ENCODE peak calls at places on chromosomes 6 and 20, in six cellular contexts. One of them, this sample, is unnamed.

GRCh38 chr6:126803769-126804168 is 314.7 kb upstream of the RSPO3 start:
- DNase-seq in coronary artery: no peak
- DNase-seq in neural crest cell: no peak
- DNase-seq in tibial artery: no peak
- DNase-seq in AG09309: no peak
- DNase-seq in IMR-90: no peak
- DNase-seq in this sample: no peak

GRCh38 chr6:3157151-3157933 is at the start of gene TUBB2A:
- DNase-seq in coronary artery: peak; percentile 88
- DNase-seq in neural crest cell: peak; percentile 73
- DNase-seq in tibial artery: peak; percentile 71
- DNase-seq in AG09309: no peak
- DNase-seq in IMR-90: peak; percentile 78
- DNase-seq in this sample: peak; percentile 91

GRCh38 chr20:47432251-47433210 is 69.2 kb upstream of the NCOA3 start:
- DNase-seq in coronary artery: no peak
- DNase-seq in neural crest cell: no peak
- DNase-seq in tibial artery: no peak
- DNase-seq in AG09309: no peak
- DNase-seq in IMR-90: peak; percentile 19
- DNase-seq in this sample: no peak

GRCh38 chr6:31829633-31830492 is 2.3 kb downstream of the HSPA1B start:
- DNase-seq in coronary artery: no peak
- DNase-seq in neural crest cell: no peak
- DNase-seq in tibial artery: no peak
- DNase-seq in AG09309: no peak
- DNase-seq in IMR-90: peak; percentile 56
- DNase-seq in this sample: no peak

GRCh38 chr6:15148356-15149058 is 97.4 kb upstream of the JARID2 start:
- DNase-seq in coronary artery: no peak
- DNase-seq in neural crest cell: no peak
- DNase-seq in tibial artery: no peak
- DNase-seq in AG09309: peak; percentile 43
- DNase-seq in IMR-90: peak; percentile 90
- DNase-seq in this sample: peak; percentile 38

GRCh38 chr20:43022568-43022967 is 167.1 kb downstream of the PTPRT start:
- DNase-seq in coronary artery: peak; percentile 14
- DNase-seq in neural crest cell: no peak
- DNase-seq in tibial artery: no peak
- DNase-seq in AG09309: no peak
- DNase-seq in IMR-90: no peak
- DNase-seq in this sample: no peak

GRCh38 chr6:144882425-144882824 is 597.3 kb downstream of the UTRN start:
- DNase-seq in coronary artery: no peak
- DNase-seq in neural crest cell: no peak
- DNase-seq in tibial artery: no peak
- DNase-seq in AG09309: no peak
- DNase-seq in IMR-90: no peak
- DNase-seq in this sample: no peak

GRCh38 chr20:62426678-62427077 is 661 bp downstream of the RBBP8NL start:
- DNase-seq in coronary artery: no peak
- DNase-seq in neural crest cell: no peak
- DNase-seq in tibial artery: no peak
- DNase-seq in AG09309: no peak
- DNase-seq in IMR-90: no peak
- DNase-seq in this sample: no peak

GRCh38 chr20:32449890-32450401 is 91.8 kb downstream of the ASXL1 start:
- DNase-seq in coronary artery: no peak
- DNase-seq in neural crest cell: no peak
- DNase-seq in tibial artery: no peak
- DNase-seq in AG09309: no peak
- DNase-seq in IMR-90: no peak
- DNase-seq in this sample: no peak

GRCh38 chr6:36130672-36131516 is 581 bp downstream of the MAPK13 start:
- DNase-seq in coronary artery: no peak
- DNase-seq in neural crest cell: no peak
- DNase-seq in tibial artery: peak; percentile 21
- DNase-seq in AG09309: no peak
- DNase-seq in IMR-90: no peak
- DNase-seq in this sample: no peak

GRCh38 chr6:3423439-3424184 is 33.2 kb downstream of the SLC22A23 start:
- DNase-seq in coronary artery: no peak
- DNase-seq in neural crest cell: no peak
- DNase-seq in tibial artery: no peak
- DNase-seq in AG09309: no peak
- DNase-seq in IMR-90: no peak
- DNase-seq in this sample: no peak

GRCh38 chr6:88972504-88973423 is 9.3 kb upstream of the RNGTT start:
- DNase-seq in coronary artery: no peak
- DNase-seq in neural crest cell: no peak
- DNase-seq in tibial artery: no peak
- DNase-seq in AG09309: no peak
- DNase-seq in IMR-90: no peak
- DNase-seq in this sample: no peak

GRCh38 chr6:2818593-2818992 is 23.1 kb downstream of the SERPINB1 start:
- DNase-seq in coronary artery: no peak
- DNase-seq in neural crest cell: no peak
- DNase-seq in tibial artery: no peak
- DNase-seq in AG09309: no peak
- DNase-seq in IMR-90: peak; percentile 66
- DNase-seq in this sample: no peak

GRCh38 chr6:131197716-131198115 is 62.4 kb downstream of the AKAP7 start:
- DNase-seq in coronary artery: no peak
- DNase-seq in neural crest cell: no peak
- DNase-seq in tibial artery: no peak
- DNase-seq in AG09309: no peak
- DNase-seq in IMR-90: no peak
- DNase-seq in this sample: no peak

GRCh38 chr6:32692019-32692418 is 25.6 kb upstream of the HLA-DQB1 start:
- DNase-seq in coronary artery: no peak
- DNase-seq in neural crest cell: no peak
- DNase-seq in tibial artery: peak; percentile 30
- DNase-seq in AG09309: no peak
- DNase-seq in IMR-90: no peak
- DNase-seq in this sample: peak; percentile 15

GRCh38 chr6:112571886-112572285 is 224.8 kb downstream of the RFPL4B start:
- DNase-seq in coronary artery: no peak
- DNase-seq in neural crest cell: no peak
- DNase-seq in tibial artery: no peak
- DNase-seq in AG09309: no peak
- DNase-seq in IMR-90: peak; percentile 84
- DNase-seq in this sample: no peak

GRCh38 chr6:332671-333070 is 40.4 kb downstream of the DUSP22 start:
- DNase-seq in coronary artery: no peak
- DNase-seq in neural crest cell: no peak
- DNase-seq in tibial artery: no peak
- DNase-seq in AG09309: no peak
- DNase-seq in IMR-90: peak; percentile 70
- DNase-seq in this sample: no peak

GRCh38 chr20:29740601-29740950 is 1516.9 kb upstream of the DEFB115 start:
- DNase-seq in coronary artery: no peak
- DNase-seq in neural crest cell: no peak
- DNase-seq in tibial artery: no peak
- DNase-seq in AG09309: no peak
- DNase-seq in IMR-90: no peak
- DNase-seq in this sample: no peak

GRCh38 chr6:7033202-7033601 is 74.6 kb upstream of the RREB1 start:
- DNase-seq in coronary artery: no peak
- DNase-seq in neural crest cell: no peak
- DNase-seq in tibial artery: peak; percentile 26
- DNase-seq in AG09309: no peak
- DNase-seq in IMR-90: no peak
- DNase-seq in this sample: no peak

GRCh38 chr20:50858525-50858924 is 63.7 kb downstream of the BCAS4 start:
- DNase-seq in coronary artery: no peak
- DNase-seq in neural crest cell: no peak
- DNase-seq in tibial artery: no peak
- DNase-seq in AG09309: no peak
- DNase-seq in IMR-90: no peak
- DNase-seq in this sample: no peak

GRCh38 chr20:59765599-59766177 is 161.3 kb downstream of the PHACTR3 start:
- DNase-seq in coronary artery: no peak
- DNase-seq in neural crest cell: peak; percentile 40
- DNase-seq in tibial artery: no peak
- DNase-seq in AG09309: no peak
- DNase-seq in IMR-90: no peak
- DNase-seq in this sample: no peak

GRCh38 chr6:139593081-139593480 is 218.6 kb upstream of the CITED2 start:
- DNase-seq in coronary artery: no peak
- DNase-seq in neural crest cell: no peak
- DNase-seq in tibial artery: no peak
- DNase-seq in AG09309: no peak
- DNase-seq in IMR-90: no peak
- DNase-seq in this sample: no peak

GRCh38 chr6:106966671-106967522 is 7.6 kb downstream of the CD24 start:
- DNase-seq in coronary artery: no peak
- DNase-seq in neural crest cell: no peak
- DNase-seq in tibial artery: no peak
- DNase-seq in AG09309: no peak
- DNase-seq in IMR-90: no peak
- DNase-seq in this sample: no peak

GRCh38 chr6:123777554-123777953 is 26.1 kb upstream of the NKAIN2 start:
- DNase-seq in coronary artery: no peak
- DNase-seq in neural crest cell: no peak
- DNase-seq in tibial artery: no peak
- DNase-seq in AG09309: no peak
- DNase-seq in IMR-90: peak; percentile 1
- DNase-seq in this sample: no peak

GRCh38 chr20:36645998-36646397 is at the start of gene SLA2:
- DNase-seq in coronary artery: no peak
- DNase-seq in neural crest cell: no peak
- DNase-seq in tibial artery: no peak
- DNase-seq in AG09309: no peak
- DNase-seq in IMR-90: no peak
- DNase-seq in this sample: no peak

GRCh38 chr6:38509713-38510112 is 130.0 kb downstream of the BTBD9 start:
- DNase-seq in coronary artery: no peak
- DNase-seq in neural crest cell: no peak
- DNase-seq in tibial artery: no peak
- DNase-seq in AG09309: peak; percentile 16
- DNase-seq in IMR-90: peak; percentile 75
- DNase-seq in this sample: no peak

GRCh38 chr6:32868257-32868788 is 14.3 kb downstream of the PSMB9 start:
- DNase-seq in coronary artery: no peak
- DNase-seq in neural crest cell: peak; percentile 85
- DNase-seq in tibial artery: peak; percentile 71
- DNase-seq in AG09309: no peak
- DNase-seq in IMR-90: peak; percentile 65
- DNase-seq in this sample: peak; percentile 80

GRCh38 chr6:4775591-4776492 is at the start of gene CDYL:
- DNase-seq in coronary artery: peak; percentile 88
- DNase-seq in neural crest cell: peak; percentile 79
- DNase-seq in tibial artery: peak; percentile 77
- DNase-seq in AG09309: peak; percentile 46
- DNase-seq in IMR-90: peak; percentile 85
- DNase-seq in this sample: peak; percentile 94
- TF ChIP-seq CTCF in coronary artery: no peak
- TF ChIP-seq CTCF in neural crest cell: peak; percentile 53
- TF ChIP-seq CTCF in tibial artery: peak; percentile 32
- TF ChIP-seq CTCF in AG09309: no peak
- TF ChIP-seq CTCF in IMR-90: peak; percentile 18
- TF ChIP-seq CTCF in this sample: peak; percentile 11

DNA sequence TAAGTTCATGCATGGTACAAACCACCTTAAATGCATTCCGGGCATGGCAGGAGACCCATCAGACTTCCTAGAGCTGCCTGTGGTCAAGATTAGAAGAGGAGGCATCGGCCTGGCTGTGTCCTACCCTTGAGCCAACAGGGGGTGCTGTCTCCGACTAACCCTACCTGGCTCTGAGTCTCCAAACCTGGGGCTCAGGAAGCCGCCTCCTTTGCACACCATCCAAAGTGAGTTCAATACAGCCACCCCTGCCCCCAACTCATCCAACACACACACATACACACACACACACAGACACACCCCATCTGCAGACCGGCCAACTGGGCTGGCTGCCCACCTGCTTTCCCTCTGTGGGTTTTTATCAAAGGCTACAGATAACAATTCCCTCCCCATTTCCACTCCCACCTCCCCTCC is 77.0 kb downstream of the JPH2 start:
- DNase-seq in coronary artery: peak; percentile 61
- DNase-seq in neural crest cell: no peak
- DNase-seq in tibial artery: no peak
- DNase-seq in AG09309: no peak
- DNase-seq in IMR-90: no peak
- DNase-seq in this sample: no peak
- TF ChIP-seq CTCF in coronary artery: no peak
- TF ChIP-seq CTCF in neural crest cell: no peak
- TF ChIP-seq CTCF in tibial artery: peak; percentile 17
- TF ChIP-seq CTCF in AG09309: peak; percentile 30
- TF ChIP-seq CTCF in IMR-90: peak; percentile 7
- TF ChIP-seq CTCF in this sample: no peak

GRCh38 chr6:68031054-68031453 is 604.0 kb upstream of the ADGRB3 start:
- DNase-seq in coronary artery: no peak
- DNase-seq in neural crest cell: no peak
- DNase-seq in tibial artery: no peak
- DNase-seq in AG09309: no peak
- DNase-seq in IMR-90: no peak
- DNase-seq in this sample: no peak

GRCh38 chr6:68026483-68026882 is 608.6 kb upstream of the ADGRB3 start:
- DNase-seq in coronary artery: no peak
- DNase-seq in neural crest cell: no peak
- DNase-seq in tibial artery: no peak
- DNase-seq in AG09309: no peak
- DNase-seq in IMR-90: no peak
- DNase-seq in this sample: no peak

DNA sequence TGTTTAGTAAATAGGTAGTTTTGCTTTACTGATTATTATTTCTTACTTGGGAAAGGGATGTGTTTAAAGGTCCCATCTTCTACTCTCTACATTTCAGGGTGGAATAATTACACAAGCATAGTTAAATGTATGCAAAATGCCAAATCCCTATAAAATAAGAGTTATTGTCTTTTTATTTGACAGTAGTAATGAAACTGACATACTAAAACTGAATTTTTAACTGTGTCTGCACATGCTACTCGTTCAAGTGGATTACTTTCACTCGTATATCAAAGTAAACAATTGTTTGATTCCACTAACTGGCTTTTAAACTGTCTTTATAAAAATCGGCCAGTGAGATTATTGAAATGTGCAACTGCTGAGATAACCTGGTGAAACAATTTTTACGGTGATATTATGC is 602.9 kb upstream of the ADGRB3 start:
- DNase-seq in coronary artery: no peak
- DNase-seq in neural crest cell: no peak
- DNase-seq in tibial artery: no peak
- DNase-seq in AG09309: no peak
- DNase-seq in IMR-90: no peak
- DNase-seq in this sample: no peak
- TF ChIP-seq CTCF in coronary artery: no peak
- TF ChIP-seq CTCF in neural crest cell: no peak
- TF ChIP-seq CTCF in tibial artery: no peak
- TF ChIP-seq CTCF in AG09309: no peak
- TF ChIP-seq CTCF in IMR-90: no peak
- TF ChIP-seq CTCF in this sample: no peak

GRCh38 chr6:1525364-1526038 is 84.2 kb upstream of the FOXC1 start:
- DNase-seq in coronary artery: no peak
- DNase-seq in neural crest cell: no peak
- DNase-seq in tibial artery: no peak
- DNase-seq in AG09309: no peak
- DNase-seq in IMR-90: peak; percentile 23
- DNase-seq in this sample: no peak
- TF ChIP-seq CTCF in coronary artery: no peak
- TF ChIP-seq CTCF in neural crest cell: no peak
- TF ChIP-seq CTCF in tibial artery: no peak
- TF ChIP-seq CTCF in AG09309: no peak
- TF ChIP-seq CTCF in IMR-90: no peak
- TF ChIP-seq CTCF in this sample: no peak